ENCODE peak calls at places on chromosome 3, in nine cellular contexts. T is neuronal stem cell, M is heart left ventricle, C is GM06990, I is spleen, G is brain microvascular endothelial cell, V is lower lobe of right lung, X is body of pancreas, D is IMR-90. S is an unnamed sample.

GRCh38 chr3:37686225-37686624 is 175.5 kb upstream of the CTDSPL start:
- DNase-seq in T (no peak), M (no peak), C (no peak), I (no peak), G (no peak), V (no peak), X (no peak), D (no peak), S (peak; percentile 78)

GRCh38 chr3:155015776-155016451 is 64.2 kb upstream of the MME start:
- DNase-seq in T (no peak), M (no peak), C (no peak), I (no peak), G (no peak), V (no peak), X (no peak), D (no peak), S (no peak)

GRCh38 chr3:138334608-138335007 is 5.0 kb upstream of the NME9 start:
- DNase-seq in T (no peak), M (no peak), C (no peak), I (no peak), G (no peak), V (no peak), X (no peak), D (no peak), S (no peak)

GRCh38 chr3:115595611-115596010 is 27.7 kb upstream of the GAP43 start:
- DNase-seq in T (no peak), M (no peak), C (no peak), I (no peak), G (peak; percentile 72), V (no peak), X (no peak), D (peak; percentile 10), S (no peak)

GRCh38 chr3:137988152-137988551 is 21.8 kb upstream of the CLDN18 start:
- DNase-seq in T (no peak), M (no peak), C (peak; percentile 47), I (no peak), G (no peak), V (no peak), X (no peak), D (no peak), S (no peak)

GRCh38 chr3:62208385-62208784 is 165.0 kb downstream of the FEZF2 start:
- DNase-seq in T (no peak), M (no peak), C (no peak), I (no peak), G (no peak), V (no peak), X (no peak), D (no peak), S (no peak)

GRCh38 chr3:186790261-186790981 is 7.0 kb downstream of the EIF4A2 start:
- DNase-seq in T (no peak), M (no peak), C (peak; percentile 28), I (no peak), G (no peak), V (no peak), X (no peak), D (peak; percentile 61), S (peak; percentile 71)

GRCh38 chr3:134885877-134886621 is 91.0 kb downstream of the EPHB1 start:
- DNase-seq in T (no peak), M (no peak), C (peak; percentile 25), I (peak; percentile 7), G (no peak), V (no peak), X (no peak), D (no peak), S (peak; percentile 72)

GRCh38 chr3:155130001-155130400 is 49.9 kb downstream of the MME start:
- DNase-seq in T (no peak), M (no peak), C (no peak), I (no peak), G (no peak), V (no peak), X (no peak), D (peak; percentile 48), S (no peak)

GRCh38 chr3:183731611-183732010 is 34.0 kb downstream of the YEATS2 start:
- DNase-seq in T (no peak), M (no peak), C (no peak), I (no peak), G (no peak), V (no peak), X (no peak), D (no peak), S (no peak)

GRCh38 chr3:61821823-61822251 is 260.5 kb downstream of the PTPRG start:
- DNase-seq in T (no peak), M (no peak), C (no peak), I (no peak), G (no peak), V (no peak), X (no peak), D (peak; percentile 19), S (no peak)

GRCh38 chr3:151765685-151766084 is 32.0 kb downstream of the AADACL2 start:
- DNase-seq in T (no peak), M (no peak), C (no peak), I (no peak), G (no peak), V (no peak), X (no peak), D (no peak), S (no peak)

GRCh38 chr3:195907730-195908438 is 467 bp downstream of the TNK2 start:
- DNase-seq in T (no peak), M (peak; percentile 72), C (peak; percentile 72), I (peak; percentile 90), G (no peak), V (peak; percentile 73), X (peak; percentile 64), D (no peak), S (no peak)

GRCh38 chr3:46090161-46090591 is 62.9 kb upstream of the XCR1 start:
- DNase-seq in T (no peak), M (no peak), C (peak; percentile 50), I (no peak), G (no peak), V (no peak), X (no peak), D (no peak), S (no peak)

GRCh38 chr3:17394541-17395179 is 347.8 kb downstream of the TBC1D5 start:
- DNase-seq in T (no peak), M (no peak), C (no peak), I (no peak), G (no peak), V (no peak), X (no peak), D (no peak), S (no peak)

GRCh38 chr3:42148982-42149432 is 57.9 kb downstream of the TRAK1 start:
- DNase-seq in T (peak; percentile 80), M (peak; percentile 82), C (no peak), I (no peak), G (peak; percentile 95), V (peak; percentile 53), X (peak; percentile 35), D (peak; percentile 91), S (peak; percentile 90)

DNA sequence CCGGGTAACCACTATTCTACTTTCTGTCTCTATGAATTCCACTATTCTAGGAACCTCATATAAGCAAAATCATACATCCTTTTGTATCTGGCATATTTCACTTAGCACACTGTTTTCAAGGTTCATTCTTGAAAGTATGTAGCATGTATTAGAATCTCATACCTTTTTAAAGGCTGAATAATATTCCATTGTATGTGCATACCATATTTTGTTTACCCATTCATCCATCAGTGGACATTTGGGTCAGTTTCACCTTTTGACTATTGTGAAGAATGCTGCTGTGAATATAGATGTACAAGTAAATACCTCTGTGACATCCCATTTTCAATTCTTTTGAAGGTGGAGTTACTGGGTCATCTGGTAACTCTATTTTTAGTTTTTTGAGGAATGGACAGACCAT is 36.6 kb upstream of the SEC22A start:
- DNase-seq in T (no peak), M (no peak), C (no peak), I (no peak), G (no peak), V (no peak), X (no peak), D (no peak), S (no peak)
- H3K4me3 ChIP-seq in T (no peak overlapping the region), M (no peak overlapping the region), C (no peak overlapping the region), I (no peak overlapping the region), G (no peak overlapping the region), V (no peak overlapping the region), X (no peak overlapping the region), D (no peak overlapping the region), S (no peak overlapping the region)

GRCh38 chr3:128496019-128496601 is 3.1 kb upstream of the GATA2 start:
- DNase-seq in T (no peak), M (no peak), C (no peak), I (peak; percentile 54), G (no peak), V (no peak), X (no peak), D (no peak), S (peak; percentile 70)

GRCh38 chr3:128495435-128495970 is 2.5 kb upstream of the GATA2 start:
- DNase-seq in T (no peak), M (no peak), C (no peak), I (peak; percentile 54), G (no peak), V (no peak), X (no peak), D (no peak), S (peak; percentile 43)

GRCh38 chr3:128492353-128493220 is at the start of gene GATA2:
- DNase-seq in T (no peak), M (no peak), C (no peak), I (peak; percentile 78), G (no peak), V (no peak), X (peak; percentile 65), D (no peak), S (peak; percentile 81)

GRCh38 chr3:128493221-128494151 is 485 bp upstream of the GATA2 start:
- DNase-seq in T (no peak), M (no peak), C (no peak), I (peak; percentile 70), G (no peak), V (no peak), X (no peak), D (no peak), S (peak; percentile 67)

DNA sequence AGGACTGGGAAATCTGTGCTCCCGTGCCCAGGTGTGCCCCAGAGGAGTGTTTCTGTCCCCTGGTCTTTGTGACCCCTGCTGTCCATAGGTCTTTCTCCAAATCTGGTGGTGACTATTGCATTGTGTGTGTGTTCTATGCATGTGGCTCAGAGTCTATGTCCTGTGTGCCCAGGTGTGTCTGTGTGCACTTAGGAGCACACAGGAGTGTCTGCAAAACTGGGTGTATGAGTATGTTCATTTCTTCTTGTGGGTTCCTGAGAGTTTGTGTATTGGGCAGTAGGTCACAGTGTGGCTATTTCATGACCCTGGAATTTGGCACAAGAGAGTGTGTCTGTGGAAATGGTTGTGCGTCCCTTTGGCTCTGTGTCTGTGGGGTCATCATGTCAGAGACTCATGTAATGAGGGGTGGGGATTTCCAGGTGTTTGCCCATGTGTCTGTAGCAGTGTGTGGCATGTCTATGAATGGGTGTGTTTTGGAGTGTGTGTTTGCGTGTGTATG is 1.2 kb upstream of the GATA2 start:
- DNase-seq in T (no peak), M (no peak), C (no peak), I (peak; percentile 2), G (no peak), V (no peak), X (no peak), D (no peak), S (no peak)
- H3K27me3 ChIP-seq in T (peaks cover 98% of the 10 kb centered on the region), M (peaks cover 73% of the 10 kb centered on the region), C (peaks cover 6% of the 10 kb centered on the region), I (peaks cover 44% of the 10 kb centered on the region), G (peaks cover 90% of the 10 kb centered on the region), V (peaks cover 94% of the 10 kb centered on the region), X (peaks cover 4% of the 10 kb centered on the region), D (peaks cover 61% of the 10 kb centered on the region), S (peaks cover 97% of the 10 kb centered on the region)

GRCh38 chr3:69370156-69370944 is 15.5 kb downstream of the FRMD4B start:
- DNase-seq in T (no peak), M (peak; percentile 90), C (no peak), I (peak; percentile 95), G (no peak), V (peak; percentile 89), X (peak; percentile 59), D (no peak), S (no peak)
- H3K4me3 ChIP-seq in T (no peak overlapping the region), M (no peak overlapping the region), C (no peak overlapping the region), I (peak overlapping the region; percentile 4), G (no peak overlapping the region), V (peak overlapping the region; percentile 33), X (no peak overlapping the region), D (no peak overlapping the region), S (no peak overlapping the region)

GRCh38 chr3:12316721-12317351 is 28.0 kb downstream of the PPARG start:
- DNase-seq in T (no peak), M (no peak), C (no peak), I (no peak), G (no peak), V (no peak), X (no peak), D (no peak), S (no peak)
- H3K27me3 ChIP-seq in T (peaks cover 14% of the 10 kb centered on the region), M (no peaks in the 10 kb centered on the region), C (no peaks in the 10 kb centered on the region), I (no peaks in the 10 kb centered on the region), G (no peaks in the 10 kb centered on the region), V (no peaks in the 10 kb centered on the region), X (no peaks in the 10 kb centered on the region), D (no peaks in the 10 kb centered on the region), S (no peaks in the 10 kb centered on the region)

S was measured in endodermal cell.